ENCODE peak calls at places on chromosomes 12 and 14, in eight cellular contexts. U is NCI-H1105; P is stimulated activated CD4-positive, alpha-beta T cell treated with anti-CD3 and anti-CD28 coated beads, Interleukin-4, amount 100 ng/mL, for 24 hours; E is memory B cell; F is cardiac muscle cell; H is effector memory CD8-positive, alpha-beta T cell; Z is pons; L is choroid plexus epithelial cell. C is an unnamed sample.

GRCh38 chr12:96773031-96773430 is 134.0 kb upstream of the NEDD1 start:
- DNase-seq in U (no peak), P (no peak), E (no peak), F (no peak), H (no peak), Z (no peak), L (no peak), C (no peak)

GRCh38 chr12:50665170-50665569 is 98.7 kb upstream of the ATF1 start:
- DNase-seq in U (no peak), P (no peak), E (no peak), F (no peak), H (no peak), Z (no peak), L (no peak), C (peak; percentile 72)

GRCh38 chr12:12736759-12737676 is 19.9 kb downstream of the CDKN1B start:
- DNase-seq in U (peak; percentile 46), P (peak; percentile 49), E (no peak), F (peak; percentile 48), H (peak; percentile 48), Z (peak; percentile 74), L (peak; percentile 69), C (peak; percentile 63)

GRCh38 chr12:131511391-131511802 is 199.5 kb upstream of the SFSWAP start:
- DNase-seq in U (no peak), P (peak; percentile 69), E (peak; percentile 55), F (no peak), H (peak; percentile 43), Z (peak; percentile 25), L (peak; percentile 14), C (no peak)

GRCh38 chr12:82931349-82932116 is 244.8 kb downstream of the TMTC2 start:
- DNase-seq in U (no peak), P (no peak), E (no peak), F (no peak), H (no peak), Z (no peak), L (peak; percentile 5), C (no peak)

GRCh38 chr14:79278286-79278797 is 933.0 kb downstream of the DIO2 start:
- DNase-seq in U (no peak), P (no peak), E (no peak), F (no peak), H (no peak), Z (no peak), L (no peak), C (no peak)

GRCh38 chr12:39157696-39158342 is 252.4 kb upstream of the CPNE8 start:
- DNase-seq in U (no peak), P (no peak), E (no peak), F (no peak), H (no peak), Z (no peak), L (no peak), C (no peak)

GRCh38 chr12:19498099-19498498 is 58.8 kb downstream of the AEBP2 start:
- DNase-seq in U (no peak), P (no peak), E (no peak), F (no peak), H (no peak), Z (no peak), L (no peak), C (no peak)

GRCh38 chr12:127760357-127760756 is 506.6 kb upstream of the TMEM132C start:
- DNase-seq in U (no peak), P (no peak), E (no peak), F (no peak), H (no peak), Z (no peak), L (no peak), C (no peak)

GRCh38 chr14:56216631-56217379 is 98.6 kb downstream of the PELI2 start:
- DNase-seq in U (peak; percentile 79), P (no peak), E (no peak), F (peak; percentile 62), H (no peak), Z (peak; percentile 84), L (peak; percentile 58), C (no peak)

GRCh38 chr14:88834883-88835431 is 10.5 kb downstream of the TTC8 start:
- DNase-seq in U (no peak), P (no peak), E (no peak), F (no peak), H (no peak), Z (no peak), L (peak; percentile 80), C (no peak)

GRCh38 chr12:131755305-131756113 is 44.6 kb downstream of the SFSWAP start:
- DNase-seq in U (peak; percentile 3), P (peak; percentile 40), E (peak; percentile 39), F (peak; percentile 13), H (no peak), Z (no peak), L (peak; percentile 41), C (peak; percentile 64)

GRCh38 chr14:71852201-71852600 is 80.0 kb upstream of the RGS6 start:
- DNase-seq in U (no peak), P (no peak), E (no peak), F (peak; percentile 89), H (no peak), Z (no peak), L (peak; percentile 21), C (no peak)

GRCh38 chr12:110960795-110961194 is 40.4 kb upstream of the MYL2 start:
- DNase-seq in U (no peak), P (no peak), E (no peak), F (no peak), H (no peak), Z (no peak), L (no peak), C (no peak)

GRCh38 chr14:95018845-95019244 is 138.5 kb downstream of the DICER1 start:
- DNase-seq in U (no peak), P (no peak), E (no peak), F (no peak), H (no peak), Z (no peak), L (no peak), C (no peak)

GRCh38 chr12:93108958-93109357 is 179.9 kb upstream of the EEA1 start:
- DNase-seq in U (no peak), P (no peak), E (no peak), F (no peak), H (no peak), Z (no peak), L (peak; percentile 88), C (no peak)

GRCh38 chr14:24032727-24033418 is 18.9 kb upstream of the CARMIL3 start:
- DNase-seq in U (no peak), P (no peak), E (no peak), F (no peak), H (no peak), Z (no peak), L (peak; percentile 96), C (no peak)

GRCh38 chr14:103020271-103020910 is 37.0 kb downstream of the CDC42BPB start:
- DNase-seq in U (no peak), P (no peak), E (no peak), F (no peak), H (no peak), Z (no peak), L (no peak), C (no peak)

GRCh38 chr14:40911161-40911560 is 695.5 kb upstream of the LRFN5 start:
- DNase-seq in U (no peak), P (no peak), E (no peak), F (peak; percentile 8), H (no peak), Z (no peak), L (no peak), C (no peak)

GRCh38 chr14:69586420-69586819 is 11.7 kb upstream of the CCDC177 start:
- DNase-seq in U (no peak), P (no peak), E (no peak), F (no peak), H (no peak), Z (no peak), L (no peak), C (no peak)

GRCh38 chr12:26088999-26089398 is 35.8 kb downstream of the BHLHE41 start:
- DNase-seq in U (no peak), P (no peak), E (no peak), F (no peak), H (no peak), Z (no peak), L (peak; percentile 35), C (no peak)

GRCh38 chr12:1532796-1533195 is 61.6 kb downstream of the FBXL14 start:
- DNase-seq in U (no peak), P (no peak), E (no peak), F (no peak), H (no peak), Z (no peak), L (no peak), C (no peak)

GRCh38 chr14:95674613-95675012 is 11.6 kb upstream of the TCL1B start:
- DNase-seq in U (no peak), P (no peak), E (no peak), F (no peak), H (no peak), Z (no peak), L (no peak), C (no peak)

GRCh38 chr14:100048786-100049185 is 16.4 kb upstream of the EVL start:
- DNase-seq in U (no peak), P (no peak), E (no peak), F (no peak), H (no peak), Z (no peak), L (no peak), C (no peak)

GRCh38 chr12:106736051-106736957 is 38.2 kb upstream of the RIC8B start:
- DNase-seq in U (no peak), P (no peak), E (no peak), F (no peak), H (no peak), Z (no peak), L (peak; percentile 6), C (no peak)

GRCh38 chr14:68608235-68608962 is 184.5 kb downstream of the ZFP36L1 start:
- DNase-seq in U (no peak), P (no peak), E (no peak), F (no peak), H (no peak), Z (peak; percentile 82), L (no peak), C (no peak)

GRCh38 chr14:61965030-61965745 is 203.0 kb downstream of the SNAPC1 start:
- DNase-seq in U (no peak), P (no peak), E (no peak), F (no peak), H (no peak), Z (no peak), L (peak; percentile 89), C (no peak)

GRCh38 chr12:49198431-49199155 is 9.7 kb upstream of the TUBA1A start:
- DNase-seq in U (peak; percentile 33), P (no peak), E (no peak), F (no peak), H (no peak), Z (peak; percentile 94), L (peak; percentile 73), C (peak; percentile 63)

GRCh38 chr12:52874573-52875435 is 26.0 kb upstream of the KRT78 start:
- DNase-seq in U (no peak), P (no peak), E (no peak), F (no peak), H (no peak), Z (no peak), L (no peak), C (no peak)

GRCh38 chr14:74401504-74402241 is 24.3 kb downstream of the SYNDIG1L start:
- DNase-seq in U (no peak), P (peak; percentile 60), E (peak; percentile 81), F (peak; percentile 86), H (peak; percentile 66), Z (peak; percentile 8), L (no peak), C (no peak)

GRCh38 chr12:49827351-49828099 is 688 bp downstream of the NCKAP5L start:
- DNase-seq in U (peak; percentile 23), P (peak; percentile 46), E (no peak), F (peak; percentile 87), H (peak; percentile 14), Z (peak; percentile 59), L (peak; percentile 67), C (peak; percentile 90)

GRCh38 chr12:64801381-64801780 is 23.1 kb upstream of the TBC1D30 start:
- DNase-seq in U (no peak), P (no peak), E (no peak), F (no peak), H (no peak), Z (no peak), L (no peak), C (no peak)

GRCh38 chr14:58138065-58138718 is 13.8 kb downstream of the ARMH4 start:
- DNase-seq in U (no peak), P (no peak), E (no peak), F (peak; percentile 38), H (no peak), Z (no peak), L (no peak), C (no peak)

GRCh38 chr12:116759783-116760581 is 21.9 kb downstream of the RNFT2 start:
- DNase-seq in U (no peak), P (peak; percentile 15), E (peak; percentile 25), F (peak; percentile 8), H (peak; percentile 31), Z (no peak), L (peak; percentile 47), C (peak; percentile 88)

C was measured in HAP-1.